ENCODE peak calls at places on chromosome 22, in nine cellular contexts. L is colonic mucosa, B is body of pancreas, C is uterus, D is A549, A is Panc1, K is prostate gland, Y is neural progenitor cell, W is esophagus muscularis mucosa. H is an unnamed sample. For H3K4me1, the result is how much of the 10 kb centered on the place peaks cover.

GRCh38 chr22:46641829-46642266 is 21.7 kb downstream of the GRAMD4 start:
- DNase-seq in A (no peak), W (no peak), L (no peak), Y (no peak), B (no peak), K (no peak), D (no peak), C (no peak), H (no peak)

GRCh38 chr22:41401781-41402648 is 20.3 kb downstream of the TEF start:
- DNase-seq in K (peak), Y (peak), B (peak), A (no peak), L (peak), C (peak), D (peak), W (no peak), H (peak)

GRCh38 chr22:43550024-43550620 is 138.3 kb downstream of the MPPED1 start:
- DNase-seq in L (no peak), C (no peak), Y (no peak), A (no peak), W (no peak), K (no peak), D (no peak), B (no peak), H (no peak)

GRCh38 chr22:29313126-29314071 is 2.1 kb downstream of the RASL10A start:
- DNase-seq in Y (peak), W (no peak), L (peak), D (peak), C (no peak), A (no peak), B (no peak), K (no peak), H (peak)

GRCh38 chr22:46297151-46297819 is 615 bp downstream of the GTSE1 start:
- DNase-seq in L (peak), W (no peak), D (no peak), C (peak), B (peak), A (no peak), Y (peak), K (no peak), H (no peak)

GRCh38 chr22:44719586-44720368 is 17.8 kb downstream of the PRR5 start:
- DNase-seq in K (no peak), A (no peak), Y (no peak), B (peak), C (no peak), W (no peak), L (no peak), D (no peak), H (no peak)

GRCh38 chr22:46501701-46502100 is 35.7 kb downstream of the CELSR1 start:
- DNase-seq in D (peak), B (no peak), K (no peak), Y (no peak), A (no peak), W (no peak), L (no peak), C (no peak), H (no peak)

GRCh38 chr22:19820880-19821522 is 33.7 kb downstream of the GNB1L start:
- DNase-seq in Y (peak), L (peak), K (no peak), D (no peak), W (no peak), B (no peak), A (no peak), C (no peak), H (no peak)

GRCh38 chr22:48799227-48799970 is 1028.3 kb downstream of the BRD1 start:
- DNase-seq in K (no peak), D (no peak), Y (no peak), A (no peak), B (no peak), L (no peak), W (no peak), C (no peak), H (no peak)

GRCh38 chr22:48803171-48803992 is 1024.3 kb downstream of the BRD1 start:
- DNase-seq in W (no peak), D (no peak), A (no peak), B (no peak), Y (no peak), K (no peak), C (no peak), L (no peak), H (no peak)

GRCh38 chr22:48800036-48800885 is 1027.4 kb downstream of the BRD1 start:
- DNase-seq in K (no peak), A (no peak), W (no peak), Y (no peak), C (no peak), D (no peak), L (no peak), B (no peak), H (no peak)

GRCh38 chr22:48802576-48802975 is 1025.1 kb downstream of the BRD1 start:
- DNase-seq in A (no peak), K (no peak), L (no peak), C (no peak), Y (no peak), B (no peak), D (no peak), W (no peak), H (no peak)

GRCh38 chr22:48800886-48801607 is 1026.6 kb downstream of the BRD1 start:
- DNase-seq in D (no peak), W (no peak), B (no peak), C (no peak), K (no peak), L (no peak), A (no peak), Y (no peak), H (no peak)
- H3K4me1 ChIP-seq in D (under half), W (under half), B (under half), C (under half), K (under half), L (under half), A (under half), Y (under half), H (under half)

GRCh38 chr22:36156119-36156514 is 4.4 kb downstream of the APOL3 start:
- DNase-seq in L (no peak), A (no peak), C (no peak), Y (no peak), W (no peak), B (no peak), K (no peak), D (no peak), H (no peak)

GRCh38 chr22:36151006-36151595 is 9.5 kb downstream of the APOL3 start:
- DNase-seq in D (no peak), C (peak), Y (no peak), W (no peak), A (no peak), K (no peak), B (no peak), L (no peak), H (no peak)

GRCh38 chr22:36152088-36152487 is 8.5 kb downstream of the APOL3 start:
- DNase-seq in A (no peak), C (no peak), L (no peak), D (no peak), B (no peak), Y (no peak), W (no peak), K (no peak), H (no peak)

GRCh38 chr22:36155702-36156101 is 4.9 kb downstream of the APOL3 start:
- DNase-seq in C (peak), A (no peak), D (no peak), W (peak), B (peak), Y (no peak), L (peak), K (no peak), H (no peak)

GRCh38 chr22:36153756-36154155 is 6.8 kb downstream of the APOL3 start:
- DNase-seq in L (no peak), K (no peak), A (no peak), W (no peak), Y (no peak), B (no peak), D (no peak), C (no peak), H (no peak)
- H3K4me1 ChIP-seq in L (under half), K (under half), A (under half), W (half or more), Y (under half), B (under half), D (under half), C (under half), H (under half)

DNA sequence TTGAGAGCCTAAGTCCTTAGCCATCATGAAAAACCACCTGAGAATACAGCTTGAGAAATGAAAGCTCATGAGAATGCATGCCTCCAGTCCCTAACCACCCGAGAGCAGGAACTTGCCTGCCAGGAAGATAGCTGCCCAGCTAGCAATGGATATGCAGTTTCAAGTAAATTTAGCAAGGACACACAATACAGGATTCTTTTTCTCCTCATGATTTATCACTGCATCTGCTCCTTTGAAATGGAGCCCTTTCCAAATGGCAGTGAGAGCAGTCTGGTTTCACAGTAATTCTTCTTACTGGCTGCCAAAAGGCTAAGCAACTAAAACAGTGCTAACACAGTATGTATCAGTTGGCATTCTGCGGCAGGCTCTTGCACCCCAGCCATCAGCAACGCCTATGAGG is 109.9 kb downstream of the MICAL3 start:
- DNase-seq in C (no peak), Y (no peak), L (no peak), K (no peak), A (no peak), D (no peak), B (no peak), W (no peak), H (no peak)
- H3K4me1 ChIP-seq in C (under half), Y (under half), L (under half), K (under half), A (under half), D (under half), B (under half), W (half or more), H (under half)

GRCh38 chr22:48838376-48838775 is 989.3 kb downstream of the BRD1 start:
- DNase-seq in D (no peak), W (no peak), L (no peak), A (no peak), K (no peak), C (no peak), Y (no peak), B (no peak), H (peak)
- H3K4me1 ChIP-seq in D (under half), W (under half), L (under half), A (under half), K (under half), C (under half), Y (under half), B (under half), H (under half)

GRCh38 chr22:21778705-21779363 is 43.2 kb upstream of the YPEL1 start:
- DNase-seq in L (no peak), W (no peak), D (no peak), Y (no peak), C (peak), B (no peak), A (no peak), K (no peak), H (no peak)

GRCh38 chr22:21779444-21779843 is 43.9 kb upstream of the YPEL1 start:
- DNase-seq in W (no peak), C (no peak), K (no peak), L (no peak), A (no peak), B (no peak), Y (no peak), D (no peak), H (no peak)

GRCh38 chr22:21775061-21775460 is 39.5 kb upstream of the YPEL1 start:
- DNase-seq in Y (no peak), D (no peak), K (no peak), A (no peak), L (no peak), B (no peak), W (no peak), C (peak), H (no peak)

DNA sequence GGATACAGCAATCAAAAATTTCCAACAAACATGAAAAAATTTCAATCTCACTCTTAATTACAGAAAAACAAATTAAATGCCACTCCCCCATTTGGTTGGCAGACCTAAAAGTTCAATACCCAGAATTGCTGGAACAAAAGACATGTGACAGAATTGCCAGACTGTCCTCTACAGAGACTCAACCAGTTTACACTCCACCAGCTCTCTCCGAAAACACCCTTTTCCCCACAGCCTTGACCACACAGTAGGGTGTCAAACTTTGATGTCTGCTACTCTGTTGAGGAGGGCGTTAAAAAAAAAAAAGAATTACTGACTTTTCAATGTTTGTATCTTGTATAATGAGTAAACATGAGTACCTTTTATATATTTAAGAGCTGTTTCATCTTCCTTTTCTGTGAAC is 44.7 kb upstream of the YPEL1 start:
- DNase-seq in C (no peak), B (no peak), A (no peak), W (no peak), D (no peak), Y (no peak), K (no peak), L (no peak), H (no peak)
- H3K4me1 ChIP-seq in C (under half), B (under half), A (under half), W (under half), D (under half), Y (under half), K (under half), L (under half), H (under half)

GRCh38 chr22:36375071-36375980 is 12.4 kb downstream of the MYH9 start:
- DNase-seq in W (no peak), K (no peak), C (no peak), L (no peak), D (no peak), B (no peak), A (no peak), Y (no peak), H (no peak)
- H3K4me1 ChIP-seq in W (half or more), K (under half), C (half or more), L (under half), D (half or more), B (half or more), A (half or more), Y (under half), H (half or more)

GRCh38 chr22:23227380-23227779 is 47.1 kb downstream of the BCR start:
- DNase-seq in K (no peak), B (no peak), W (no peak), A (no peak), Y (no peak), L (no peak), C (no peak), D (no peak), H (no peak)

GRCh38 chr22:23230348-23231068 is 50.2 kb downstream of the BCR start:
- DNase-seq in A (no peak), C (no peak), D (no peak), L (no peak), W (no peak), Y (peak), K (no peak), B (no peak), H (no peak)

GRCh38 chr22:23229646-23230045 is 49.3 kb downstream of the BCR start:
- DNase-seq in Y (no peak), C (no peak), K (no peak), D (no peak), A (no peak), L (no peak), B (no peak), W (no peak), H (no peak)

GRCh38 chr22:23226497-23226850 is 46.2 kb downstream of the BCR start:
- DNase-seq in C (no peak), B (no peak), W (no peak), L (no peak), Y (no peak), D (no peak), A (no peak), K (no peak), H (no peak)

DNA sequence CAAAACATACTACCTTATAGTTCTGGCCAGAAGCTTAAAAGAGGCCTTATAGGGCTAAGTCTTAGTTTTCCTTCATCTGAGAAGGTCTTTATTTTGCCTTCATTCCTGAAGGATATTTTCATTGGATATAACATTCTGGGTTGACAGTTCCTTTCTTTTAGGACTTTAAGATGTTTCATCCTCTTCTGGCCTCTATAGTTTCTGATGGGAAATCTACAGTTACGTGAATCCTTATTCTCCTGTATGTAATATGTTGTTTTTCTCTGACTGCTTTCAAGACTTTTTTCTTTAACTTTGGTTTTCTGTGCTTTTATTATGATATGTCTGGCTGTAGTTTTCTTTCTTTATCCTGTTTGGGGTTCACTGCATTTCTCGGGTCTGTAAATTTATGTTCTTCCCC is 48.2 kb downstream of the BCR start:
- DNase-seq in Y (no peak), C (no peak), W (no peak), D (no peak), L (no peak), A (no peak), K (no peak), B (no peak), H (no peak)
- H3K4me1 ChIP-seq in Y (half or more), C (under half), W (half or more), D (under half), L (under half), A (under half), K (under half), B (under half), H (under half)

DNA sequence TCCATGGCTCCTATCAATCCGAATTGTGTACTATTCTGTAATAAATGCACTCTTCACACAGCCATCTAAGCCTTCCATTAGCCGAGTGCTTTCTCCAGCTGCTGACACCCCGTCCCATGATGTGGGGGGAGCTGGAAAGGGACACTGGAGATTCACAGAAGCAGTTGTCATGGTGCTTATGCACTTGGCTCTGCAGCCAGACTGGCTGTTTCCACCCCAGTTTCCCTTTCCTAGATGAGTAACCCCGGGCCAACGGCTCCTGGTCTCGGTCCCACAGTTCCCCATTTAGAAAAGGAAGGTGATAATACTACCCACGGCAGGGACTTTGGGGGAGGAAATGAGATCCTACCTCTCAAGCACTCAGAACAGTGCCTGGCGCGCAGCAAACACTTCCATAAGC is 244.9 kb upstream of the SYN3 start:
- DNase-seq in W (no peak), Y (no peak), B (no peak), K (no peak), L (no peak), D (no peak), A (no peak), C (no peak), H (no peak)
- H3K4me1 ChIP-seq in W (under half), Y (under half), B (under half), K (under half), L (under half), D (under half), A (under half), C (under half), H (under half)

DNA sequence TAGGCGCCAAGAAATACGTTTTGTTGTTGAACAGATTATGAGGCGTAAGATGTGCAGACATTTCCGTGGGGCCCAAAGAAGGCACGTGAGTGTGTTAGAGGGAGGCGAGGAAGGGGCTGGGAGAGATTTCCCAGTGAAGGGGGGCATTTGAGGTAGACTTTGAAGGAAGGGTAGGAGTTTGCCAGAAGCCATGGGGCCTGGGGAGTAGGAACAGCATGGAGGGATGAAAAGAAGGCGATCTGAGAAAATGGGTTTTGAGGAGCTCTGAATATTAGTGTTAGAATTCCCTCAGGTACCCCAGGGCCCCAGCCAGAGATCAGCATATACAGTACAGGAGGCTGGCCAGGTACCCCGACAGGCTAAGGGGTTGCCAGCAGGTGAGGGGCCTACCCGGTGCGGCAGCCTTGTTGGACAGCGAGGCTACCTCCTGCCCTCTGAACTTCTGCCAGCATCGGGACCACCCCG is 414 bp upstream of the MIEF1 start:
- DNase-seq in A (no peak), W (no peak), C (no peak), K (no peak), L (no peak), Y (no peak), D (no peak), B (no peak), H (no peak)
- H3K4me1 ChIP-seq in A (under half), W (half or more), C (under half), K (under half), L (under half), Y (under half), D (under half), B (under half), H (half or more)

DNA sequence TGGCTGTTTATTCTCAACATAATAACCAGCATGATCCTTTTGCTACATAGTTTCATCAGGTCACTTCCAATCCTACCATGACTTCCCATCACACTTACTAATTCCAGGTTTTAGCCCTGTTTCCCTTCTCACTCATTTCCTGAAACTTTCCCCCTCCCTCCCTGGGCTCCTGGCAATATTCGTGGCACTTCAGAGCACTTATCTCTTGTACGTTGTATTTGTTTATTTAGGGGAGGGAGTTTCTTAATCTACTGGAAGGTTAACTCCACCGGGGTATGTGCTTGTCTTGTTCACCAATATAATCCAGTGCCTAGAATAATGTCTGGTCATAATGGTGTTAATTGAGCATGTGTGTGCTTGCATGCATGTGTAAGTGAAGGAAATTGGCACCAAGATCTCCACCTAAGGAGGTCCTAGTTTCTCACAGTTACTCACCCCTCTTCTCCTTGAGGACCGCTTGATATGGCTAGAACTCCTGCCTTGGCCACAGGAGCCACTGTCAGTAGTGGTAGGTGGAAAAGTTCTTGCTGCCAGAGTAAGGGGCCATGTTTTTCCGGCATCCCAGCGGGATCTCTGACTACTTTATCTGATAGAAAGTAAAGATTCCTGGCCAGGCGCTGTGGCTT is 11.7 kb downstream of the EIF3L start:
- DNase-seq in W (no peak), L (no peak), K (no peak), Y (no peak), B (peak), A (no peak), D (no peak), C (no peak), H (no peak)
- H3K4me1 ChIP-seq in W (under half), L (under half), K (under half), Y (under half), B (half or more), A (under half), D (under half), C (under half), H (under half)

H was measured in heart left ventricle.